ENCODE peak calls at places on chromosomes 5 and 9, in five cellular contexts. O is NCI-H1092; P is activated CD4-positive, alpha-beta T cell treated with anti-CD3 and anti-CD28 coated beads for 4 hours; W is naive B cell; R is brain microvascular endothelial cell. I is an unnamed sample.

GRCh38 chr5:163730206-163730782 is 224.9 kb downstream of the MAT2B start:
- DNase-seq in O (no peak), P (no peak), W (no peak), R (no peak), I (no peak)

GRCh38 chr9:105046907-105047651 is 119.1 kb upstream of the ABCA1 start:
- DNase-seq in O (peak; percentile 26), P (no peak), W (no peak), R (no peak), I (no peak)

GRCh38 chr5:107359916-107360234 is 310.9 kb downstream of the EFNA5 start:
- DNase-seq in O (no peak), P (no peak), W (no peak), R (no peak), I (no peak)

GRCh38 chr5:72151169-72151568 is 43.9 kb downstream of the MAP1B start:
- DNase-seq in O (no peak), P (no peak), W (no peak), R (no peak), I (no peak)

GRCh38 chr5:7391215-7391614 is 4.7 kb upstream of the ADCY2 start:
- DNase-seq in O (no peak), P (no peak), W (no peak), R (no peak), I (no peak)

GRCh38 chr9:109411818-109412352 is 86.2 kb downstream of the PTPN3 start:
- DNase-seq in O (no peak), P (no peak), W (no peak), R (peak; percentile 14), I (no peak)

GRCh38 chr5:139422307-139422893 is 16.9 kb downstream of the DNAJC18 start:
- DNase-seq in O (peak; percentile 49), P (peak; percentile 68), W (peak; percentile 61), R (peak; percentile 73), I (peak; percentile 57)

GRCh38 chr9:8486095-8486494 is 686.5 kb upstream of the DMAC1 start:
- DNase-seq in O (peak; percentile 45), P (no peak), W (no peak), R (peak; percentile 57), I (no peak)